ENCODE peak calls at places on chromosomes 16 and 17, in five cellular contexts. One of them, this sample, is unnamed.

GRCh38 chr16:23865853-23866252 is 30.1 kb downstream of the PRKCB start:
- DNase-seq in H9: peak
- DNase-seq in A549: no peak
- DNase-seq in colonic mucosa: no peak
- DNase-seq in CD4-positive, alpha-beta memory T cell: no peak
- DNase-seq in this sample: no peak

GRCh38 chr16:11896776-11897175 is 19.0 kb downstream of the GSPT1 start:
- DNase-seq in H9: no peak
- DNase-seq in A549: no peak
- DNase-seq in colonic mucosa: no peak
- DNase-seq in CD4-positive, alpha-beta memory T cell: no peak
- DNase-seq in this sample: no peak

GRCh38 chr17:338442-339192 is 14.0 kb downstream of the RPH3AL start:
- DNase-seq in H9: peak
- DNase-seq in A549: no peak
- DNase-seq in colonic mucosa: no peak
- DNase-seq in CD4-positive, alpha-beta memory T cell: no peak
- DNase-seq in this sample: no peak

GRCh38 chr17:36935681-36936454 is 1.4 kb upstream of the LHX1 start:
- DNase-seq in H9: peak
- DNase-seq in A549: peak
- DNase-seq in colonic mucosa: no peak
- DNase-seq in CD4-positive, alpha-beta memory T cell: no peak
- DNase-seq in this sample: no peak

GRCh38 chr16:73743665-73744496 is 552.7 kb upstream of the PSMD7 start:
- DNase-seq in H9: peak
- DNase-seq in A549: peak
- DNase-seq in colonic mucosa: peak
- DNase-seq in CD4-positive, alpha-beta memory T cell: no peak
- DNase-seq in this sample: no peak

GRCh38 chr17:43003542-43004172 is 2.9 kb upstream of the IFI35 start:
- DNase-seq in H9: peak
- DNase-seq in A549: peak
- DNase-seq in colonic mucosa: no peak
- DNase-seq in CD4-positive, alpha-beta memory T cell: no peak
- DNase-seq in this sample: no peak

GRCh38 chr17:66043419-66043818 is 148.5 kb downstream of the CEP112 start:
- DNase-seq in H9: no peak
- DNase-seq in A549: no peak
- DNase-seq in colonic mucosa: no peak
- DNase-seq in CD4-positive, alpha-beta memory T cell: no peak
- DNase-seq in this sample: no peak

GRCh38 chr16:75385507-75386152 is 47.7 kb downstream of the CFDP1 start:
- DNase-seq in H9: no peak
- DNase-seq in A549: peak
- DNase-seq in colonic mucosa: no peak
- DNase-seq in CD4-positive, alpha-beta memory T cell: peak
- DNase-seq in this sample: no peak

GRCh38 chr17:80284631-80285030 is 24.0 kb downstream of the RNF213 start:
- DNase-seq in H9: peak
- DNase-seq in A549: peak
- DNase-seq in colonic mucosa: no peak
- DNase-seq in CD4-positive, alpha-beta memory T cell: no peak
- DNase-seq in this sample: no peak

GRCh38 chr17:2874211-2874686 is 78.0 kb downstream of the RAP1GAP2 start:
- DNase-seq in H9: peak
- DNase-seq in A549: peak
- DNase-seq in colonic mucosa: no peak
- DNase-seq in CD4-positive, alpha-beta memory T cell: no peak
- DNase-seq in this sample: no peak

GRCh38 chr17:73194514-73195222 is 1.8 kb downstream of the COG1 start:
- DNase-seq in H9: no peak
- DNase-seq in A549: no peak
- DNase-seq in colonic mucosa: no peak
- DNase-seq in CD4-positive, alpha-beta memory T cell: no peak
- DNase-seq in this sample: no peak

GRCh38 chr17:76686538-76687277 is 24.1 kb downstream of the MXRA7 start:
- DNase-seq in H9: no peak
- DNase-seq in A549: no peak
- DNase-seq in colonic mucosa: no peak
- DNase-seq in CD4-positive, alpha-beta memory T cell: no peak
- DNase-seq in this sample: no peak

GRCh38 chr17:72884066-72884465 is 208.4 kb downstream of the SLC39A11 start:
- DNase-seq in H9: no peak
- DNase-seq in A549: no peak
- DNase-seq in colonic mucosa: no peak
- DNase-seq in CD4-positive, alpha-beta memory T cell: no peak
- DNase-seq in this sample: no peak

GRCh38 chr16:70158261-70158939 is 15.2 kb upstream of the CLEC18C start:
- DNase-seq in H9: peak
- DNase-seq in A549: peak
- DNase-seq in colonic mucosa: no peak
- DNase-seq in CD4-positive, alpha-beta memory T cell: no peak
- DNase-seq in this sample: no peak

GRCh38 chr17:8310601-8311123 is 621 bp downstream of the ARHGEF15 start:
- DNase-seq in H9: no peak
- DNase-seq in A549: no peak
- DNase-seq in colonic mucosa: no peak
- DNase-seq in CD4-positive, alpha-beta memory T cell: no peak
- DNase-seq in this sample: no peak

GRCh38 chr17:73269329-73269615 is 7.6 kb upstream of the CPSF4L start:
- DNase-seq in H9: no peak
- DNase-seq in A549: no peak
- DNase-seq in colonic mucosa: no peak
- DNase-seq in CD4-positive, alpha-beta memory T cell: no peak
- DNase-seq in this sample: no peak

GRCh38 chr17:4144411-4144747 is 1.4 kb downstream of the CYB5D2 start:
- DNase-seq in H9: no peak
- DNase-seq in A549: no peak
- DNase-seq in colonic mucosa: peak
- DNase-seq in CD4-positive, alpha-beta memory T cell: no peak
- DNase-seq in this sample: no peak

GRCh38 chr17:31425646-31426045 is 34.2 kb downstream of the RAB11FIP4 start:
- DNase-seq in H9: no peak
- DNase-seq in A549: no peak
- DNase-seq in colonic mucosa: no peak
- DNase-seq in CD4-positive, alpha-beta memory T cell: no peak
- DNase-seq in this sample: no peak

GRCh38 chr17:28201315-28201714 is 117.7 kb upstream of the TMEM97 start:
- DNase-seq in H9: no peak
- DNase-seq in A549: no peak
- DNase-seq in colonic mucosa: no peak
- DNase-seq in CD4-positive, alpha-beta memory T cell: no peak
- DNase-seq in this sample: no peak

GRCh38 chr17:57697197-57697596 is 47.9 kb downstream of the CCDC182 start:
- DNase-seq in H9: no peak
- DNase-seq in A549: no peak
- DNase-seq in colonic mucosa: no peak
- DNase-seq in CD4-positive, alpha-beta memory T cell: no peak
- DNase-seq in this sample: no peak

GRCh38 chr17:44828919-44829557 is 1.0 kb downstream of the GJC1 start:
- DNase-seq in H9: no peak
- DNase-seq in A549: peak
- DNase-seq in colonic mucosa: no peak
- DNase-seq in CD4-positive, alpha-beta memory T cell: peak
- DNase-seq in this sample: no peak

GRCh38 chr17:36578671-36579070 is 13.0 kb upstream of the DHRS11 start:
- DNase-seq in H9: no peak
- DNase-seq in A549: no peak
- DNase-seq in colonic mucosa: no peak
- DNase-seq in CD4-positive, alpha-beta memory T cell: no peak
- DNase-seq in this sample: no peak

GRCh38 chr17:77246110-77247047 is 105.6 kb downstream of the SEC14L1 start:
- DNase-seq in H9: no peak
- DNase-seq in A549: no peak
- DNase-seq in colonic mucosa: no peak
- DNase-seq in CD4-positive, alpha-beta memory T cell: no peak
- DNase-seq in this sample: no peak

GRCh38 chr17:64580384-64581307 is 73.9 kb downstream of the CEP95 start:
- DNase-seq in H9: no peak
- DNase-seq in A549: no peak
- DNase-seq in colonic mucosa: no peak
- DNase-seq in CD4-positive, alpha-beta memory T cell: no peak
- DNase-seq in this sample: no peak

GRCh38 chr17:10398352-10398751 is 23.4 kb downstream of the MYH8 start:
- DNase-seq in H9: peak
- DNase-seq in A549: no peak
- DNase-seq in colonic mucosa: no peak
- DNase-seq in CD4-positive, alpha-beta memory T cell: no peak
- DNase-seq in this sample: no peak

GRCh38 chr16:19771040-19771439 is 53.0 kb downstream of the IQCK start:
- DNase-seq in H9: no peak
- DNase-seq in A549: no peak
- DNase-seq in colonic mucosa: no peak
- DNase-seq in CD4-positive, alpha-beta memory T cell: no peak
- DNase-seq in this sample: no peak

GRCh38 chr16:1143761-1144450 is 9.0 kb upstream of the CACNA1H start:
- DNase-seq in H9: no peak
- DNase-seq in A549: no peak
- DNase-seq in colonic mucosa: no peak
- DNase-seq in CD4-positive, alpha-beta memory T cell: no peak
- DNase-seq in this sample: no peak

GRCh38 chr16:31038993-31039392 is 5.6 kb downstream of the STX4 start:
- DNase-seq in H9: no peak
- DNase-seq in A549: no peak
- DNase-seq in colonic mucosa: no peak
- DNase-seq in CD4-positive, alpha-beta memory T cell: no peak
- DNase-seq in this sample: no peak

GRCh38 chr17:2398655-2399571 is 1.9 kb downstream of the MNT start:
- DNase-seq in H9: peak
- DNase-seq in A549: peak
- DNase-seq in colonic mucosa: peak
- DNase-seq in CD4-positive, alpha-beta memory T cell: peak
- DNase-seq in this sample: no peak

GRCh38 chr17:27503636-27504035 is 47.4 kb downstream of the KSR1 start:
- DNase-seq in H9: no peak
- DNase-seq in A549: no peak
- DNase-seq in colonic mucosa: no peak
- DNase-seq in CD4-positive, alpha-beta memory T cell: no peak
- DNase-seq in this sample: no peak

GRCh38 chr17:65495255-65496060 is 66.0 kb downstream of the AXIN2 start:
- DNase-seq in H9: peak
- DNase-seq in A549: no peak
- DNase-seq in colonic mucosa: peak
- DNase-seq in CD4-positive, alpha-beta memory T cell: peak
- DNase-seq in this sample: no peak

GRCh38 chr17:41618341-41619161 is 5.8 kb downstream of the KRT17 start:
- DNase-seq in H9: no peak
- DNase-seq in A549: no peak
- DNase-seq in colonic mucosa: no peak
- DNase-seq in CD4-positive, alpha-beta memory T cell: no peak
- DNase-seq in this sample: no peak

GRCh38 chr17:4450710-4451316 is 17.1 kb downstream of the SPNS3 start:
- DNase-seq in H9: no peak
- DNase-seq in A549: no peak
- DNase-seq in colonic mucosa: no peak
- DNase-seq in CD4-positive, alpha-beta memory T cell: no peak
- DNase-seq in this sample: no peak

GRCh38 chr17:77831497-77832179 is 126.9 kb upstream of the TNRC6C start:
- DNase-seq in H9: no peak
- DNase-seq in A549: no peak
- DNase-seq in colonic mucosa: no peak
- DNase-seq in CD4-positive, alpha-beta memory T cell: no peak
- DNase-seq in this sample: no peak

GRCh38 chr17:19672009-19672837 is 23.7 kb downstream of the ALDH3A2 start:
- DNase-seq in H9: no peak
- DNase-seq in A549: no peak
- DNase-seq in colonic mucosa: peak
- DNase-seq in CD4-positive, alpha-beta memory T cell: no peak
- DNase-seq in this sample: no peak

GRCh38 chr16:85555549-85556455 is 57.3 kb upstream of the GSE1 start:
- DNase-seq in H9: peak
- DNase-seq in A549: peak
- DNase-seq in colonic mucosa: peak
- DNase-seq in CD4-positive, alpha-beta memory T cell: no peak
- DNase-seq in this sample: peak

GRCh38 chr17:80145076-80146075 is 1.6 kb downstream of the EIF4A3 start:
- DNase-seq in H9: no peak
- DNase-seq in A549: no peak
- DNase-seq in colonic mucosa: no peak
- DNase-seq in CD4-positive, alpha-beta memory T cell: no peak
- DNase-seq in this sample: no peak

GRCh38 chr16:49458656-49459445 is 85.2 kb downstream of the C16orf78 start:
- DNase-seq in H9: peak
- DNase-seq in A549: no peak
- DNase-seq in colonic mucosa: peak
- DNase-seq in CD4-positive, alpha-beta memory T cell: no peak
- DNase-seq in this sample: no peak

GRCh38 chr16:53094013-53094630 is 39.3 kb downstream of the CHD9 start:
- DNase-seq in H9: no peak
- DNase-seq in A549: peak
- DNase-seq in colonic mucosa: peak
- DNase-seq in CD4-positive, alpha-beta memory T cell: peak
- DNase-seq in this sample: no peak

GRCh38 chr17:81119223-81120148 is 45.8 kb upstream of the PVALEF start:
- DNase-seq in H9: peak
- DNase-seq in A549: peak
- DNase-seq in colonic mucosa: peak
- DNase-seq in CD4-positive, alpha-beta memory T cell: peak
- DNase-seq in this sample: peak